ENCODE peak calls at places on chromosomes 13 and 19, in seven cellular contexts. Y is T-helper 1 cell; E is heart right ventricle; J is ELF-1; O is amygdala; B is activated T-cell treated with anti-CD3 and anti-CD28 coated beads, Interleukin-2, amount 50 U/mL, for 1 hour; U is fibroblast of the conjunctiva. P is an unnamed sample.

GRCh38 chr13:113776231-113777125 is 17.5 kb downstream of the TMEM255B start:
- DNase-seq in Y (no peak), E (no peak), J (no peak), O (no peak), B (peak), U (no peak), P (no peak)

GRCh38 chr13:28582892-28583240 is 76.1 kb upstream of the POMP start:
- DNase-seq in Y (no peak), E (no peak), J (no peak), O (no peak), B (no peak), U (no peak), P (no peak)

GRCh38 chr19:1169921-1170885 is 3.9 kb downstream of the SBNO2 start:
- DNase-seq in Y (no peak), E (no peak), J (no peak), O (no peak), B (peak), U (no peak), P (no peak)

GRCh38 chr19:17234911-17235617 is 9.0 kb downstream of the OCEL1 start:
- DNase-seq in Y (peak), E (no peak), J (peak), O (no peak), B (peak), U (no peak), P (peak)

GRCh38 chr13:50617134-50617721 is 226.3 kb downstream of the DLEU7 start:
- DNase-seq in Y (no peak), E (no peak), J (no peak), O (no peak), B (no peak), U (no peak), P (no peak)

GRCh38 chr13:33637978-33638743 is 179.8 kb upstream of the RFC3 start:
- DNase-seq in Y (no peak), E (no peak), J (no peak), O (no peak), B (no peak), U (no peak), P (no peak)

GRCh38 chr13:98478134-98479129 is 98.5 kb downstream of the STK24 start:
- DNase-seq in Y (no peak), E (no peak), J (peak), O (no peak), B (peak), U (no peak), P (peak)

GRCh38 chr19:48598996-48599626 is 7.4 kb upstream of the SPACA4 start:
- DNase-seq in Y (no peak), E (no peak), J (no peak), O (no peak), B (no peak), U (no peak), P (no peak)

GRCh38 chr19:39167461-39168257 is 29.1 kb upstream of the NCCRP1 start:
- DNase-seq in Y (no peak), E (no peak), J (peak), O (no peak), B (no peak), U (no peak), P (no peak)

GRCh38 chr13:21234537-21234936 is 58.1 kb downstream of the MRPL57 start:
- DNase-seq in Y (no peak), E (peak), J (peak), O (no peak), B (no peak), U (no peak), P (no peak)

GRCh38 chr19:48613024-48613851 is 1.6 kb downstream of the FAM83E start:
- DNase-seq in Y (no peak), E (no peak), J (no peak), O (no peak), B (no peak), U (no peak), P (no peak)

GRCh38 chr13:108927615-108928014 is 298.2 kb downstream of the MYO16 start:
- DNase-seq in Y (no peak), E (no peak), J (no peak), O (no peak), B (no peak), U (no peak), P (no peak)

GRCh38 chr13:44075113-44075512 is 195.4 kb downstream of the LACC1 start:
- DNase-seq in Y (no peak), E (no peak), J (no peak), O (no peak), B (no peak), U (no peak), P (no peak)

GRCh38 chr19:33225458-33225925 is at the start of gene SLC7A10:
- DNase-seq in Y (no peak), E (no peak), J (no peak), O (no peak), B (no peak), U (no peak), P (no peak)

GRCh38 chr19:54451331-54451871 is 2.4 kb downstream of the LENG8 start:
- DNase-seq in Y (no peak), E (no peak), J (no peak), O (no peak), B (no peak), U (no peak), P (no peak)

GRCh38 chr13:50448535-50448981 is 394.9 kb downstream of the DLEU7 start:
- DNase-seq in Y (no peak), E (peak), J (no peak), O (no peak), B (no peak), U (no peak), P (no peak)

GRCh38 chr19:3586707-3587346 is 1.5 kb downstream of the GIPC3 start:
- DNase-seq in Y (no peak), E (no peak), J (no peak), O (no peak), B (no peak), U (no peak), P (no peak)

GRCh38 chr19:2394669-2395292 is 32.6 kb downstream of the TIMM13 start:
- DNase-seq in Y (no peak), E (no peak), J (no peak), O (no peak), B (no peak), U (no peak), P (no peak)

GRCh38 chr19:38142176-38143035 is 81.6 kb downstream of the DPF1 start:
- DNase-seq in Y (peak), E (peak), J (peak), O (peak), B (peak), U (peak), P (no peak)

GRCh38 chr19:7665076-7665475 is 3.8 kb upstream of the RETN start:
- DNase-seq in Y (no peak), E (no peak), J (no peak), O (no peak), B (no peak), U (peak), P (no peak)

GRCh38 chr19:48872884-48873475 is 759 bp downstream of the PPP1R15A start:
- DNase-seq in Y (peak), E (peak), J (peak), O (no peak), B (peak), U (peak), P (peak)

GRCh38 chr19:5292453-5292842 is 48.2 kb downstream of the PTPRS start:
- DNase-seq in Y (no peak), E (no peak), J (no peak), O (no peak), B (peak), U (no peak), P (peak)

GRCh38 chr13:30692108-30692507 is 43.2 kb upstream of the ALOX5AP start:
- DNase-seq in Y (no peak), E (no peak), J (no peak), O (no peak), B (no peak), U (no peak), P (no peak)

GRCh38 chr13:63455938-63456337 is 2040.3 kb upstream of the PCDH20 start:
- DNase-seq in Y (no peak), E (no peak), J (no peak), O (no peak), B (no peak), U (no peak), P (no peak)

GRCh38 chr13:75458696-75459422 is 23.1 kb downstream of the TBC1D4 start:
- DNase-seq in Y (no peak), E (peak), J (peak), O (no peak), B (no peak), U (no peak), P (no peak)

GRCh38 chr13:39892731-39893293 is 237.3 kb downstream of the COG6 start:
- DNase-seq in Y (peak), E (peak), J (no peak), O (no peak), B (no peak), U (peak), P (no peak)

GRCh38 chr19:17685451-17686026 is 2.6 kb downstream of the UNC13A start:
- DNase-seq in Y (no peak), E (no peak), J (no peak), O (no peak), B (no peak), U (no peak), P (no peak)